ENCODE peak calls at places on chromosome 19, in five cellular contexts. A, T, L, V and G are unnamed samples. For H3K4me1 and H3K9me3, the result is how much of the 10 kb centered on the place peaks cover.

GRCh38 chr19:47152632-47153031 is 22.0 kb downstream of the SAE1 start:
- DNase-seq in A (no peak), T (no peak), L (no peak), V (no peak), G (no peak)

GRCh38 chr19:46737275-46737654 is 8.6 kb upstream of the FKRP start:
- DNase-seq in A (no peak), T (peak), L (no peak), V (no peak), G (no peak)

GRCh38 chr19:29831041-29831548 is 19.3 kb downstream of the CCNE1 start:
- DNase-seq in A (no peak), T (no peak), L (no peak), V (no peak), G (no peak)

GRCh38 chr19:47407417-47407774 is 11.9 kb downstream of the MEIS3 start:
- DNase-seq in A (no peak), T (no peak), L (no peak), V (no peak), G (no peak)

GRCh38 chr19:40889366-40889765 is 7.3 kb upstream of the CYP2A7 start:
- DNase-seq in A (no peak), T (no peak), L (no peak), V (no peak), G (no peak)

GRCh38 chr19:34085336-34085735 is 87.0 kb upstream of the LSM14A start:
- DNase-seq in A (no peak), T (no peak), L (no peak), V (no peak), G (no peak)

GRCh38 chr19:43798546-43799409 is 3.5 kb downstream of the LYPD5 start:
- DNase-seq in A (peak), T (no peak), L (no peak), V (peak), G (no peak)

GRCh38 chr19:3358919-3359849 is 7.2 kb upstream of the NFIC start:
- DNase-seq in A (peak), T (peak), L (no peak), V (peak), G (no peak)

GRCh38 chr19:57746580-57747471 is at the start of gene ZNF776:
- DNase-seq in A (peak), T (peak), L (peak), V (peak), G (peak)

GRCh38 chr19:41735071-41735623 is 20.2 kb upstream of the CEACAM6 start:
- DNase-seq in A (no peak), T (no peak), L (no peak), V (no peak), G (no peak)

GRCh38 chr19:5372572-5373200 is 32.1 kb upstream of the PTPRS start:
- DNase-seq in A (no peak), T (no peak), L (no peak), V (no peak), G (no peak)

GRCh38 chr19:12786149-12786870 is 5.0 kb upstream of the JUNB start:
- DNase-seq in A (peak), T (peak), L (no peak), V (peak), G (peak)

GRCh38 chr19:16249826-16250434 is 52.2 kb downstream of the AP1M1 start:
- DNase-seq in A (no peak), T (no peak), L (no peak), V (no peak), G (no peak)

GRCh38 chr19:48670699-48671455 is 1.9 kb downstream of the NTN5 start:
- DNase-seq in A (no peak), T (no peak), L (no peak), V (no peak), G (no peak)

GRCh38 chr19:3768748-3769099 is 3.3 kb downstream of the RAX2 start:
- DNase-seq in A (no peak), T (no peak), L (no peak), V (no peak), G (no peak)

GRCh38 chr19:49327878-49328544 is 3.0 kb upstream of the SLC6A16 start:
- DNase-seq in A (no peak), T (no peak), L (peak), V (no peak), G (no peak)

GRCh38 chr19:38664503-38665211 is 17.2 kb downstream of the ACTN4 start:
- DNase-seq in A (no peak), T (peak), L (no peak), V (no peak), G (no peak)
- H3K4me1 ChIP-seq in A (half or more), T (half or more), L (half or more), V (half or more), G (half or more)

GRCh38 chr19:868458-869244 is 9.2 kb downstream of the CFD start:
- DNase-seq in A (no peak), T (no peak), L (no peak), V (no peak), G (no peak)
- TF ChIP-seq POLR2A in A (no peak), T (no peak), L (no peak), V (no peak), G (no peak)

GRCh38 chr19:37087110-37087509 is 8.9 kb downstream of the ZNF420 start:
- DNase-seq in A (no peak), T (no peak), L (no peak), V (no peak), G (no peak)
- H3K9me3 ChIP-seq in A (half or more), T (under half), L (under half), V (half or more), G (under half)

DNA sequence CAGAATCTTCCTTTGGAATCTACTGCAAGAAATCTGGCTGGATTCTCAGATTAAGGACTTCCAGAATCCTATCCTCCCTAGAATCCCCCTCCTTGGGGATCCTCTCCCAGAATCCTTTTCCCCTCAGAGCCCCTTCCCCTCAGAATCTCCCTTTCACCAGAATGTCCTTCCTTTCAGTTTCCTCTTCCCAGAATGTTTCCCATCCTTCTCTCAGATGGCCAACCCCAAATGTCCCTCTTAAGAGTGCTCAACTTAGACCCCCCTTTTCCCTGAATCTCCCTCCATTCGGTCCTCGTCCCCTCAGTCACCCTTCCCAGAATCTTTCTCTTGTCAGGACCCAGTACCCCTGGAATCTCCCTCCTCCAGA is 584 bp upstream of the RPS16 start:
- DNase-seq in A (no peak), T (no peak), L (no peak), V (no peak), G (no peak)
- H3K4me1 ChIP-seq in A (under half), T (under half), L (under half), V (under half), G (under half)

DNA sequence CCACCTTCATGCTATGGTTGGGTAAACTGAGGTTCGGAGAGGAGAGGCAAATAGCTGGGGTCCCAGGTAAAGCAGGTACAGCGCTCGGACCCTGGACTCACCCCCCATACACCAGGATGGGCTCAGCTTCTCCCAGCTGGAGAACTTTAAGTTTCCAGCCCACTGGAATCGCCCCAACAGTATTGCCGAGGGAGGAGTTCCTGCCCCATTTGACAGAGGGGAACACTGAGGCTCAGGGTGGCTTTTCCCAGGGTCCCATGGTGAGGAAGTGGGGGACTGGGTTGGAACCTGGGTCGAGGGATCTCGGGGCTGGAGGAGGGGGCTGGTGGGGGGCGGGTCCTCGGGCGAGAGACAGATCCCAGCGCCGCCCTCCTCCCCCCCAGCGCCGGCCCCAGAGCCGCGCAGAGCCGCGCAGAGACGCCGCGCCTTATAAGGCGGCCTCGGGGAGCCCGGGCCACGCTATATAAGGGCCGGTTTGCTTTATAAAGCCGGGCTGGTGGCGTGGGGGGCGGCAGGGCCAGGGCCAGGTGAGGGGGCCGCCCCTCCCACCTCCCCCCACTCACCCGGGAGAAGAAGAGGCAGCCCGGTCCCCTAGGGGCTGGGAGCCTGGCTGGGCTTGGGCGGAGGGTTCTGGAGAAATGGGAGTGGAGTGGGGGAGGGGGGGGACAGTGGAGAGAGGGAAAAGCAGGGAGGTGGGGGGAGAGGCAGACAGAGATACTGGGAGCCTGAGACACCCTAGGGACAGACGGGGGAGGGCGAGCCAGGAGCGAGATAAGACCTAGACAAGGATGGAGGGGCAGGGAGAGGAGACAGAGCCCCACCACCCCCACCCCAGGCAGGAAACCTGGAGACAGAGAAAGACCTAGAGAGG is 1.1 kb downstream of the CNN1 start:
- DNase-seq in A (no peak), T (peak), L (no peak), V (no peak), G (no peak)
- TF ChIP-seq POLR2A in A (no peak), T (peak), L (no peak), V (no peak), G (no peak)